ENCODE peak calls at places on chromosomes 1 and 21, in seven cellular contexts. U is IMR-90, I is A549, W is neuronal stem cell, F is mesendoderm, O is hepatocyte, L is SK-N-SH. Z is an unnamed sample. For H3K4me1, the result is how much of the 10 kb centered on the place peaks cover.

GRCh38 chr1:223846668-223847007 is 891 bp upstream of the TP53BP2 start:
- DNase-seq in W (no peak), U (no peak), O (peak), L (peak), F (peak), I (peak), Z (no peak)

GRCh38 chr1:232551281-232551835 is 78.6 kb downstream of the SIPA1L2 start:
- DNase-seq in L (no peak), I (no peak), W (no peak), U (no peak), O (no peak), F (peak), Z (no peak)

GRCh38 chr21:36999131-36999898 is 7.2 kb upstream of the RIPPLY3 start:
- DNase-seq in W (no peak), L (no peak), U (no peak), I (no peak), F (no peak), O (no peak), Z (no peak)

GRCh38 chr1:11412166-11412565 is 66.8 kb upstream of the DISP3 start:
- DNase-seq in F (no peak), W (no peak), I (no peak), L (no peak), O (no peak), U (no peak), Z (no peak)

GRCh38 chr1:114756949-114757454 is 782 bp downstream of the CSDE1 start:
- DNase-seq in F (peak), I (peak), W (no peak), O (peak), U (peak), L (peak), Z (no peak)

GRCh38 chr1:117803318-117803717 is 126.1 kb downstream of the GDAP2 start:
- DNase-seq in L (no peak), O (no peak), W (no peak), F (no peak), I (no peak), U (peak), Z (no peak)

GRCh38 chr1:116033322-116033721 is 57.0 kb downstream of the SLC22A15 start:
- DNase-seq in U (no peak), W (peak), O (no peak), L (no peak), F (peak), I (no peak), Z (peak)

GRCh38 chr1:27666791-27667254 is 5.2 kb downstream of the IFI6 start:
- DNase-seq in I (no peak), U (no peak), W (no peak), L (no peak), F (no peak), O (no peak), Z (no peak)

GRCh38 chr1:39081266-39082139 is 55.4 kb downstream of the NDUFS5 start:
- DNase-seq in W (no peak), F (no peak), L (peak), U (no peak), I (no peak), O (peak), Z (no peak)

GRCh38 chr1:202235856-202236837 is 42.5 kb downstream of the LGR6 start:
- DNase-seq in F (peak), W (peak), L (peak), I (peak), U (peak), O (peak), Z (peak)

GRCh38 chr1:19651141-19651737 is 7.1 kb downstream of the NBL1 start:
- DNase-seq in I (peak), W (no peak), U (peak), F (peak), O (peak), L (peak), Z (no peak)

GRCh38 chr1:32247983-32248889 is 1.2 kb downstream of the FAM167B start:
- DNase-seq in L (peak), U (peak), W (peak), O (peak), I (peak), F (peak), Z (no peak)

GRCh38 chr21:31136891-31137290 is 98.6 kb upstream of the KRTAP19-8 start:
- DNase-seq in W (no peak), L (peak), F (no peak), O (peak), U (peak), I (no peak), Z (no peak)

GRCh38 chr1:164452549-164452948 is 106.4 kb upstream of the PBX1 start:
- DNase-seq in I (no peak), L (no peak), W (no peak), U (no peak), O (no peak), F (no peak), Z (no peak)

GRCh38 chr1:226946841-226947240 is 6.7 kb downstream of the COQ8A start:
- DNase-seq in I (no peak), U (peak), W (no peak), L (peak), F (no peak), O (no peak), Z (no peak)

GRCh38 chr1:39827201-39827600 is 38.5 kb upstream of the BMP8B start:
- DNase-seq in I (no peak), L (peak), O (peak), F (no peak), W (no peak), U (no peak), Z (no peak)

GRCh38 chr1:22387888-22388564 is 63.6 kb upstream of the ZBTB40 start:
- DNase-seq in O (peak), I (no peak), L (no peak), F (no peak), W (no peak), U (no peak), Z (no peak)

GRCh38 chr21:45853703-45854342 is 127.7 kb upstream of the COL6A1 start:
- DNase-seq in W (no peak), O (no peak), F (no peak), L (no peak), I (no peak), U (no peak), Z (peak)

GRCh38 chr21:35048706-35049617 is at the start of gene RUNX1:
- DNase-seq in L (no peak), F (no peak), U (peak), W (no peak), O (no peak), I (no peak), Z (no peak)

GRCh38 chr1:163561570-163562295 is 240.0 kb downstream of the NUF2 start:
- DNase-seq in U (no peak), I (peak), F (peak), O (peak), W (peak), L (peak), Z (no peak)

GRCh38 chr1:232950919-232951579 is 638 bp downstream of the NTPCR start:
- DNase-seq in U (peak), W (no peak), F (peak), O (peak), I (peak), L (peak), Z (no peak)

GRCh38 chr1:101996830-101997485 is at the start of gene OLFM3:
- DNase-seq in O (peak), F (peak), U (no peak), I (no peak), L (peak), W (peak), Z (no peak)

GRCh38 chr1:220786337-220787068 is at the start of gene MTARC1:
- DNase-seq in O (peak), L (peak), U (no peak), I (peak), F (peak), W (peak), Z (no peak)

GRCh38 chr1:204369006-204369726 is 9.4 kb upstream of the PLEKHA6 start:
- DNase-seq in W (no peak), U (no peak), I (no peak), L (no peak), O (no peak), F (no peak), Z (no peak)

GRCh38 chr1:98921817-98922216 is 82.8 kb downstream of the PLPPR5 start:
- DNase-seq in U (peak), W (no peak), I (no peak), O (no peak), L (no peak), F (no peak), Z (no peak)

GRCh38 chr1:98923667-98924066 is 81.0 kb downstream of the PLPPR5 start:
- DNase-seq in F (no peak), O (no peak), I (no peak), L (no peak), U (no peak), W (no peak), Z (no peak)

GRCh38 chr1:98920441-98921110 is 84.1 kb downstream of the PLPPR5 start:
- DNase-seq in O (no peak), F (no peak), U (peak), L (no peak), W (no peak), I (no peak), Z (no peak)

GRCh38 chr1:98919211-98919610 is 85.5 kb downstream of the PLPPR5 start:
- DNase-seq in F (no peak), O (no peak), L (no peak), U (no peak), W (no peak), I (no peak), Z (no peak)

DNA sequence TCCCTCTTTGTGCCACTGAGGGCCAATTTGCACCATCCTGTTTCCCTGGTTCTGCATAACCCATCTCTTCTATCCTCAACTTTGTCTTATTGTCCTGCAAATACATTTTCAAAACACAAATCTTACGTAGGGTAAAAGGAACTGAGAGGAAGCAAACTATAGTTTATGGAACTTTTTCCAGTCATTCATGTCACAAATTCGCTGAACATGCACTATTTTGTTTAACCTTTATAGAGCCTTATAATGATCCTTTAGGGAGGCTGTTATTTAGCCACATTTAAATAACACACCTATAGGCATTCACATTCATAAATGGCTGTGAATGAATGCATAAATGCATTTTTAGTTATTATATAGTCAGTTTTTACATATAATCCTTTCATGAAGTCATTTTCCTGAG is 85.0 kb downstream of the PLPPR5 start:
- DNase-seq in L (no peak), F (no peak), O (no peak), U (no peak), I (no peak), W (no peak), Z (no peak)
- H3K27ac ChIP-seq in L (peak), F (no peak), O (no peak), U (no peak), I (no peak), W (no peak), Z (no peak)

GRCh38 chr1:109392037-109392787 is 5.5 kb downstream of the SORT1 start:
- DNase-seq in W (no peak), I (no peak), U (no peak), F (no peak), L (no peak), O (no peak), Z (no peak)
- H3K4me2 ChIP-seq in W (no peak), I (peak), U (peak), F (no peak), L (no peak), O (peak), Z (no peak)

DNA sequence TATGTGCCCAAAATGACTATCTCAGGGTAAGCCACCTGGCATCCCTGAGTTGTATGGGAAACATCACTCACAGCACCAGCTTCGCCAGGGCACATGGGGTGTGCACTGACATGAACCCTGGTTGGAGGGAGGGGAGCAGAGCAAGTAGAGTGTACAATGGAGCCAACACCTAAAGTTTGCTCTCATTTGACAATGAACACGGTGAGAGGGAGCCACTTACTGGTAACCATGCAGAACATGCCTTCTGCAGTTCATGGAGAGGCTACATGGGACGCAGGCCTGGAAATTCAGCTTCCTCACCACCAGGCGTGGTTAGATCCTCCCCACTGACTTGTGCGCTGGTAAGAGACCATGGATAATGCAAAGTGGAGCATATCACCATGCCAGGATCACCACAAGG is 10.0 kb upstream of the CPLANE2 start:
- DNase-seq in U (no peak), O (no peak), W (no peak), L (no peak), I (no peak), F (no peak), Z (no peak)
- H3K4me1 ChIP-seq in U (under half), O (under half), W (under half), L (under half), I (under half), F (under half), Z (under half)

GRCh38 chr1:206672011-206672688 is 12.6 kb upstream of the MAPKAPK2 start:
- DNase-seq in O (peak), L (no peak), U (no peak), I (no peak), W (no peak), F (peak), Z (no peak)
- H3K27ac ChIP-seq in O (peak), L (no peak), U (no peak), I (no peak), W (peak), F (no peak), Z (no peak)

GRCh38 chr1:6870571-6870970 is 85.3 kb downstream of the CAMTA1 start:
- DNase-seq in W (no peak), U (peak), L (no peak), I (no peak), O (no peak), F (no peak), Z (no peak)
- H3K4me2 ChIP-seq in W (no peak), U (peak), L (peak), I (peak), O (peak), F (no peak), Z (peak)

GRCh38 chr1:108591471-108591870 is 31.6 kb downstream of the EEIG2 start:
- DNase-seq in W (no peak), F (no peak), L (no peak), O (no peak), U (no peak), I (no peak), Z (no peak)

GRCh38 chr1:108590947-108591346 is 31.0 kb downstream of the EEIG2 start:
- DNase-seq in W (no peak), U (peak), O (peak), L (no peak), I (peak), F (no peak), Z (no peak)

GRCh38 chr1:108595510-108595909 is 35.6 kb downstream of the EEIG2 start:
- DNase-seq in F (peak), I (no peak), O (peak), W (no peak), L (no peak), U (peak), Z (no peak)

GRCh38 chr1:108592030-108592759 is 32.3 kb downstream of the EEIG2 start:
- DNase-seq in I (no peak), O (no peak), U (no peak), F (no peak), L (no peak), W (no peak), Z (no peak)

DNA sequence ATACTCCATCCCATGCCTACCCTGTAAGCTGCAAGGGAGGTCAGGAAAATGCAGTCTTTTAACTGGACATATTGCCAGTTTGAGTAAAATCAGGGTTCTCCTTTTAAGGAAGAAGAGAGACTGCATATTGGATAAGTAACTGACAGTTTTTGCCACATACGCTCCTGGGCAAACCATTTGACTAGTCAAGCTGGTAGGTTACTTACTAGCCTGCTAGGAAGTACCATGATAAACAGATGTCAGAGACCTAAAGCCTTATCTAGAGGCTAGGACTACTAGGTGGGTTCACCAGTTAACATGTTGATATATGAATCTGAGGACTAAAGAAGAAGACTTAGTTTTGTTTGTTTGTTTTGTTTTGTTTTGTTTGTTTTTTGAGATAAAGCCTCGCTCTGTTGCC is 33.5 kb downstream of the EEIG2 start:
- DNase-seq in O (no peak), U (no peak), W (no peak), F (no peak), I (no peak), L (no peak), Z (no peak)
- H3K4me1 ChIP-seq in O (under half), U (under half), W (under half), F (under half), I (under half), L (under half), Z (under half)

DNA sequence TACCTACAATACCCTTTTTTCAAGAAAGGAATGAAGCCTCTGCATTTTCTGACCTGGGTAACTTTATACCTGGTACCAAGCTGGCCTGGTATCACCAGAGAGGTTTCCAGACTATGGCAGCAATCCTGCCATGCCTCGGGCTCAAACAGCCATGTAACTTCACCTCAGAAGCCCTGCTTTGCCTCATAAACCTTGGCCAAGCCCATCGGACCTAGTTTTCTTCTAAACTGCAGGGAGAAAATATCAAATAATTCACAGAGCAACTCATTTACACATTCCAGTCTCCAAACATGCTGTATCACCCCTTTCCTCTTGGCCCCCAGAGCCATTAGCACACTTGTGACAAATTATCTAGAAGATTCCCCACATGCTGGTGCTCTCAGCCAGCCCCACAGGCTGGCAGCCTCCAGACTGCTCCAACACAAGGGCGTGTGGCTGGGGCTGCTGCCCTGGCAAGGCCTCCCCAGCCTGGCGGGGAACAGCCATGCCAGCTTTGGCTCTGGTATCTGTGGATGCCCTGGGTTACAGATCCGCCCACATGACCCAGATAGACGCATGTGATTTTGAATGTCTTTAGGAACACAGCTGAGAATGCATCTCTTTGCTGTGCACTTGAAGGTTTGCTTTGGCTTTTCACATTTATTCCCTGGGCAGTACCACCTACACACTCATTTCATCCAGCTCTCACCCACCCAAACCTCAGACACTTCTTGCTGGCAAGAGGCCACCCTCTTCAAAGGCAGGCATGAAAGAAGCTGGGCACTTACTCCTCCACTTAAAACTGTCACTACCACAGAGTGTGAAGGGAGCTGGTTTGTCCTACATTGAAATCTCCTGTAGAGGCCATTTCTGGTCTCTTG is 70.0 kb upstream of the BCAR3 start:
- DNase-seq in W (no peak), I (no peak), L (no peak), O (no peak), F (no peak), U (no peak), Z (no peak)
- H3K27ac ChIP-seq in W (no peak), I (peak), L (no peak), O (no peak), F (no peak), U (no peak), Z (no peak)

GRCh38 chr1:231519166-231519565 is 9.3 kb upstream of the TSNAX start:
- DNase-seq in L (no peak), F (no peak), U (peak), W (no peak), O (no peak), I (no peak), Z (no peak)
- H3K4me2 ChIP-seq in L (no peak), F (no peak), U (no peak), W (no peak), O (no peak), I (no peak), Z (no peak)

DNA sequence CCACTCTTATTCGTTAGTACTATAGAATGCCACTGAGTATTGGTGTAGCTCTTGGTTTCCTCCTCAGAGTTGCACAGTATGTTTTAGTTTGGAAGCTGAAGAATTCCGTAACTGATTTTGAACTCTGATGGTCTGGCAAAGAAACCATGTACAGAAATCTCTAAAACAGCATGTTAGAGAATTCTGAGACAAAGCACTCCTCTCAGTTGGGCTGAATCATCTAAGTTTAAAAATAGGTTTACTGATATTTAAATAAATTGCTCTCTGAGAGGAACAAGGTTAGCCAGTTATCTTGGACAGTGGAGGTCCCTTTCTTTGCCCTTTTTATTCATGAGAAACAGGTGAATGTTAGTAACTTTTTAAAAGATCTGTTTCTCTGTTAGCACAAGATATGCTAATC is 43.8 kb downstream of the NCF2 start:
- DNase-seq in L (no peak), O (no peak), F (no peak), W (no peak), U (no peak), I (no peak), Z (no peak)
- H3K4me1 ChIP-seq in L (under half), O (under half), F (under half), W (under half), U (under half), I (under half), Z (under half)